ENCODE peak calls at places on chromosomes 4 and X, in six cellular contexts. M is GM12892, S is K562, J is GM12878, F is HepG2, N is H1. P is an unnamed sample.

GRCh38 chr4:23023666-23024065 is 330.9 kb downstream of the GBA3 start:
- DNase-seq in J (no peak), M (no peak), F (no peak), N (no peak), S (no peak), P (no peak)

GRCh38 chr4:79182209-79182608 is 143.7 kb downstream of the NAA11 start:
- DNase-seq in J (no peak), M (no peak), S (no peak), F (no peak), N (no peak), P (no peak)

GRCh38 chrX:138026211-138026610 is 460.3 kb downstream of the ZIC3 start:
- DNase-seq in M (no peak), S (peak; percentile 3), N (no peak), F (no peak), J (no peak), P (no peak)

GRCh38 chr4:108502366-108502765 is 118.0 kb upstream of the RPL34 start:
- DNase-seq in F (no peak), S (no peak), M (no peak), J (no peak), N (no peak), P (no peak)

GRCh38 chr4:57426779-57427395 is 316.7 kb upstream of the IGFBP7 start:
- DNase-seq in F (peak; percentile 35), N (peak; percentile 81), M (peak; percentile 16), J (no peak), S (peak; percentile 60), P (peak; percentile 24)

GRCh38 chrX:122641826-122642225 is 542.3 kb upstream of the GRIA3 start:
- DNase-seq in F (no peak), M (no peak), S (no peak), N (no peak), J (no peak), P (no peak)

GRCh38 chrX:7074135-7074907 is 73.2 kb upstream of the STS start:
- DNase-seq in S (no peak), M (no peak), N (no peak), F (no peak), J (no peak), P (no peak)

GRCh38 chr4:55396305-55397023 is 707 bp downstream of the TMEM165 start:
- DNase-seq in S (peak; percentile 58), F (peak; percentile 31), J (no peak), M (peak; percentile 30), N (peak; percentile 74), P (peak; percentile 30)

GRCh38 chrX:125405339-125405738 is 85.7 kb downstream of the TEX13C start:
- DNase-seq in J (no peak), N (no peak), F (no peak), S (no peak), M (no peak), P (no peak)

GRCh38 chrX:20089845-20090244 is 26.9 kb downstream of the MAP7D2 start:
- DNase-seq in F (no peak), S (no peak), M (no peak), N (no peak), J (no peak), P (no peak)

GRCh38 chr4:3852751-3853150 is 86.6 kb downstream of the ADRA2C start:
- DNase-seq in J (no peak), N (no peak), M (no peak), F (no peak), S (no peak), P (no peak)

GRCh38 chr4:76535603-76536380 is 100.8 kb downstream of the SHROOM3 start:
- DNase-seq in M (no peak), J (no peak), N (no peak), S (no peak), F (no peak), P (no peak)

GRCh38 chr4:184950117-184950830 is 68.0 kb upstream of the HELT start:
- DNase-seq in S (no peak), N (no peak), M (no peak), F (peak; percentile 27), J (no peak), P (no peak)

GRCh38 chr4:94244087-94244828 is 36.6 kb downstream of the SMARCAD1 start:
- DNase-seq in S (no peak), M (no peak), N (no peak), J (no peak), F (no peak), P (no peak)

GRCh38 chrX:125398959-125399440 is 79.3 kb downstream of the TEX13C start:
- DNase-seq in N (no peak), F (no peak), S (peak; percentile 83), J (no peak), M (no peak), P (no peak)

GRCh38 chrX:30309139-30309571 is at the start of gene NR0B1:
- DNase-seq in F (no peak), M (no peak), J (no peak), N (peak; percentile 51), S (no peak), P (no peak)

GRCh38 chrX:44596277-44596676 is 53.6 kb upstream of the FUNDC1 start:
- DNase-seq in N (no peak), S (no peak), J (peak; percentile 36), M (peak; percentile 6), F (no peak), P (peak; percentile 0)

GRCh38 chrX:120741452-120741851 is 111.6 kb upstream of the C1GALT1C1 start:
- DNase-seq in J (no peak), S (no peak), M (no peak), F (no peak), N (no peak), P (no peak)

GRCh38 chr4:183504064-183504929 is 561 bp upstream of the ING2 start:
- DNase-seq in N (peak; percentile 99), F (peak; percentile 93), M (peak; percentile 81), J (peak; percentile 80), S (peak; percentile 95), P (peak; percentile 75)
- TF ChIP-seq POLR2A in N (peak; percentile 83), F (peak; percentile 77), M (peak; percentile 88), J (peak; percentile 83), S (peak; percentile 81), P (peak; percentile 68)

GRCh38 chr4:146450524-146450923 is 71.2 kb downstream of the SLC10A7 start:
- DNase-seq in F (no peak), J (no peak), M (peak; percentile 1), N (no peak), S (no peak), P (peak; percentile 16)
- TF ChIP-seq TAF1 in F (no peak), J (no peak), M (no peak), N (no peak), S (no peak), P (no peak)

GRCh38 chr4:953574-953915 is 19.8 kb downstream of the DGKQ start:
- DNase-seq in F (no peak), J (no peak), S (no peak), M (no peak), N (no peak), P (no peak)

GRCh38 chr4:951186-951585 is 18.9 kb downstream of the TMEM175 start:
- DNase-seq in N (no peak), M (peak; percentile 15), J (no peak), F (no peak), S (no peak), P (peak; percentile 11)

GRCh38 chr4:952881-953573 is 20.3 kb downstream of the DGKQ start:
- DNase-seq in M (peak; percentile 15), F (no peak), S (no peak), J (no peak), N (no peak), P (peak; percentile 12)

GRCh38 chr4:950136-951020 is 18.1 kb downstream of the TMEM175 start:
- DNase-seq in F (no peak), N (no peak), J (no peak), M (peak; percentile 14), S (no peak), P (peak; percentile 5)

DNA sequence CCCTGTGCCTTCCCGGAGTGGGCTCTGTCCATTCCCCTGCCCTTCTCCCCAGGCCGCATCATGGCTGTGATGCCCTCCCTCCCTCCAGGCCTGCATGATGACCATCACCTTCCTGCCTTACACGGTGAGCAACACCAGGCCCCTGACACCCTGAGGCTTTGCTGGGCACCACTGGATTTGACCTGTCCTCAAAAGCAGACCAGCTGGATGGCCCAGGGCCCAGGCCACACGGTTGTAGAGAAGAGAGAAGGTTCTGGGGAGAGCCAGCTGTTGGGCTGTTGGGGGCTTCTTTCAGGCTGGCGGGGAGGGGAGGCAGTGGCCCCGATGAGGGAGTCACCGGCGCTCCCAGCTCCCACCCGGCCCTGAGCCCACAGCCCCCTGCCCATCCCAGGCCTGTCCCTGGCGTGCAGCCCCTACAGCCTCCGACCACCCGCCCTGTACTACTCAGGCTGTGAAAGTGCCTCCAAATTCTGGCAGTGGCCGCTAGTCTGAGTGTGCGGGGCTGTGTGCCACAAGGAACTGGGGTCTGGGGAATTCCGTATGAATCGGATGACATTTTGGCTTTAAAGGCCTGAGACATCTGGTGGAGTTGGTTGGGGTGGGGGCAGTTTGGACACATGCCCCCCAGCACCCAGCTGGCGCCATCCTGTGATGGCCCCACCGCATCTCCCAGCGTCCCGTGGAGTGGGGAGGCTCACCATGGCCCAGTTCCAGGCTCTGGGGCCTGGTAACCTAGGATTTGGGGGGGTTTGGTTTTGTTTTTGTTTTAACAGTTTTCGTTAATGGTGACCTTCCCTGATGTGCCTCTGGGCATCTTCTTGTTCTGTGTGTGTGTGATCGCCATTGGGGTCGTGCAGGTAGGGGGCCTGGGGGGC is 19.6 kb downstream of the TMEM175 start:
- DNase-seq in F (no peak), N (no peak), S (no peak), M (no peak), J (no peak), P (no peak)
- TF ChIP-seq POLR2A in F (no peak), N (no peak), S (no peak), M (no peak), J (no peak), P (no peak)

GRCh38 chr4:95549246-95550138 is 719 bp upstream of the UNC5C start:
- DNase-seq in S (no peak), F (no peak), J (peak; percentile 38), M (no peak), N (peak; percentile 75), P (peak; percentile 46)
- TF ChIP-seq TAF1 in S (no peak), F (no peak), J (no peak), M (no peak), N (no peak), P (no peak)